ENCODE peak calls at places on chromosomes 7 and 10, in nine cellular contexts. P is endothelial cell, N is GM12865, T is cardiac muscle cell, U is brain microvascular endothelial cell, G is IMR-90, F is GM06990, R is fibroblast of pulmonary artery, W is HCT116. V is an unnamed sample.

GRCh38 chr10:80684217-80684616 is 146.5 kb downstream of the SH2D4B start:
- DNase-seq in R (peak; percentile 60), P (no peak), F (no peak), U (peak; percentile 2), N (peak; percentile 51), W (peak; percentile 70), T (peak; percentile 28), G (peak; percentile 22), V (no peak)

GRCh38 chr10:35934637-35934995 is 292.5 kb upstream of the FZD8 start:
- DNase-seq in P (no peak), F (no peak), T (no peak), U (no peak), R (no peak), N (peak; percentile 5), G (no peak), W (no peak), V (no peak)

GRCh38 chr7:121329460-121330052 is 756 bp downstream of the WNT16 start:
- DNase-seq in N (peak; percentile 54), W (no peak), P (peak; percentile 40), G (no peak), R (no peak), F (peak; percentile 42), U (no peak), T (no peak), V (no peak)

GRCh38 chr10:85012305-85012704 is 683.9 kb downstream of the CCSER2 start:
- DNase-seq in F (no peak), P (no peak), W (no peak), U (no peak), G (no peak), R (no peak), N (no peak), T (no peak), V (no peak)

GRCh38 chr10:128095023-128095752 is 31.0 kb downstream of the MKI67 start:
- DNase-seq in W (peak; percentile 12), F (peak; percentile 51), P (no peak), T (no peak), U (no peak), N (peak; percentile 34), G (no peak), R (no peak), V (no peak)

GRCh38 chr10:122310311-122311050 is 39.4 kb downstream of the BTBD16 start:
- DNase-seq in P (peak; percentile 15), U (peak; percentile 38), F (no peak), W (no peak), N (no peak), T (peak; percentile 29), R (peak; percentile 22), G (no peak), V (no peak)

GRCh38 chr10:58209669-58210068 is 58.0 kb downstream of the IPMK start:
- DNase-seq in P (no peak), W (no peak), F (no peak), T (peak; percentile 18), G (peak; percentile 11), R (peak; percentile 10), U (peak; percentile 5), N (no peak), V (no peak)

GRCh38 chr10:47107226-47107625 is 192.8 kb upstream of the GDF10 start:
- DNase-seq in T (no peak), U (no peak), G (no peak), F (no peak), P (no peak), W (no peak), N (no peak), R (no peak), V (no peak)

GRCh38 chr7:84291756-84292155 is 97.2 kb upstream of the SEMA3A start:
- DNase-seq in R (no peak), N (no peak), F (no peak), U (no peak), G (no peak), W (no peak), T (no peak), P (no peak), V (no peak)

GRCh38 chr10:132764108-132764507 is 21.8 kb downstream of the NKX6-2 start:
- DNase-seq in N (no peak), U (no peak), P (no peak), R (no peak), T (no peak), F (no peak), W (no peak), G (no peak), V (no peak)

GRCh38 chr10:78033623-78034470 is at the start of gene RPS24:
- DNase-seq in F (peak; percentile 98), T (peak; percentile 99), W (peak; percentile 97), G (peak; percentile 98), N (peak; percentile 98), R (peak; percentile 98), P (peak; percentile 95), U (peak; percentile 97), V (peak; percentile 94)
- TF ChIP-seq CTCF in F (no peak), T (no peak), W (no peak), G (no peak), N (no peak), R (no peak), P (no peak), U (no peak), V (no peak)

DNA sequence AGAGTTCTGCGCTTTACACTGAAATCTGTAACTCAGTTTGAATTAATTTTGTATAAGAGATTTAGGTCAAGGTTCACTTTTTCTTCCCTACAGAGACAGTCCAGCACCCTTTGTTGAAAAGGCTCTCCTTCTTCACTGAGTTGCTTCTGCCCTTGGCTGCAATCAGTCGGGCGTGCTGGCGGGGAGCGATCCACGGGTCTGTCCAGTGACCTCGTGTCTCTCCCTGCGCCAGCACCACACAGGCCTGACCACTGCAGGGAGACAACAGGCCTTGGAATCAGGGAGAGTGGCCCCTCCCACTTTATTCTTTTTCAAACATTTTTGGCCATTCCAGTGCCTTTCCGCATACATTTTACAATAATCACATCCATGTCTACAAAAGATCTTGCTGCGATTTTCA is 66.9 kb downstream of the AMZ1 start:
- DNase-seq in F (no peak), R (no peak), U (no peak), N (no peak), W (no peak), G (no peak), P (no peak), T (no peak), V (no peak)
- TF ChIP-seq CTCF in F (no peak), R (no peak), U (no peak), N (no peak), W (no peak), G (no peak), P (no peak), T (no peak), V (no peak)

DNA sequence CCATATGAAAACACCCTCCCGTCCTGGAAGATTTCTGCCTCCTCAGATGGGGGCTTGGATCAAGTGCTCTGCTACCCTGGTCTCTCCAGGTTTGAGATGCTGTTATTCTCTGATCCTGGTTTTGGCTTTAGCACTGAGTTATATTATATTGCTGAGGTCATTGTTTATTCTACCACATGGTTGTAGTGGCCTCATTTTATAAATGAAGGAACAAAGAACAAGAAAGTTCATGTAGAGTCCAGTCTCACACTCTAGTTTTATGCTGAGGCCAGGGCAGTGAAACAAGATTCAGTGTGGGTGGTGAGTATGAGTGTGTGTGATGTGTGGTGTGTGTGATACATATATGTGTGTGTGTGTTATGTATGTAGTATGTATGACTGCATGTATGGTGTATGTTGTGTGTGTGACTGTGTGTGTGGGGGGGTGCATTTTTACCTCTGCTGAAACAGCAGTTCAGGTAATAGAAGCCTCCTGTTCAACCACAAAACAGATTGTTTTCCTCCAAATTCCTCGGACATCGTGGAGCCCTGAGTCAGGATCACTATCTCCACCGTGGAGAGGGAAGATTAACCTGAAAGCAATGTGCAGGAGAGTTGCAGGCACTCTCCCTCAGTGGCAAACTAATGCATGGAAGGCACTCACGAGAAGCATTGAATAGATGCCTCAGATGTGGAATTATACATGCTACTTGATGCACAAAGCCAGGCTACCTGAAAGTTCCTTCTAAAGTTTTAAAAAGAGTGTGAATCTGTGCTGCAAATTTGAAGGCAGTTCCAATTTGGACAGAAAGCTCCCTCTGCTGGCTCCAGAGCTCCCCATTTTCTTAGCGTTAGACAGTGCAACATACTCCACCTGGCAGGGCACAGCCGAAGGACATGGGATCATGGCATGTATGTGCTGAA is 80.6 kb downstream of the C7orf25 start:
- DNase-seq in R (peak; percentile 62), N (peak; percentile 4), T (peak; percentile 66), U (peak; percentile 48), F (no peak), W (peak; percentile 7), G (peak; percentile 44), P (peak; percentile 28), V (no peak)
- TF ChIP-seq CTCF in R (peak; percentile 84), N (peak; percentile 28), T (peak; percentile 88), U (peak; percentile 84), F (peak; percentile 48), W (peak; percentile 33), G (peak; percentile 58), P (no peak), V (peak; percentile 84)

GRCh38 chr7:22460363-22460988 is 39.5 kb downstream of the STEAP1B start:
- DNase-seq in W (no peak), G (no peak), P (no peak), R (no peak), N (no peak), U (no peak), T (no peak), F (no peak), V (no peak)
- TF ChIP-seq CTCF in W (no peak), G (no peak), P (no peak), R (no peak), N (no peak), U (no peak), T (no peak), F (peak; percentile 6), V (no peak)

GRCh38 chr7:1733206-1733907 is 63.3 kb downstream of the ELFN1 start:
- DNase-seq in W (no peak), F (no peak), P (no peak), G (no peak), T (no peak), U (no peak), N (no peak), R (no peak), V (no peak)
- TF ChIP-seq CTCF in W (no peak), F (no peak), P (no peak), G (no peak), T (no peak), U (no peak), N (no peak), R (no peak), V (no peak)

GRCh38 chr7:142908921-142909870 is 23.7 kb upstream of the TRPV6 start:
- DNase-seq in W (peak; percentile 18), G (no peak), T (peak; percentile 10), F (no peak), P (peak; percentile 12), R (no peak), N (peak; percentile 29), U (no peak), V (no peak)
- TF ChIP-seq CTCF in W (peak; percentile 43), G (no peak), T (peak; percentile 14), F (peak; percentile 55), P (no peak), R (peak; percentile 13), N (peak; percentile 32), U (no peak), V (no peak)

DNA sequence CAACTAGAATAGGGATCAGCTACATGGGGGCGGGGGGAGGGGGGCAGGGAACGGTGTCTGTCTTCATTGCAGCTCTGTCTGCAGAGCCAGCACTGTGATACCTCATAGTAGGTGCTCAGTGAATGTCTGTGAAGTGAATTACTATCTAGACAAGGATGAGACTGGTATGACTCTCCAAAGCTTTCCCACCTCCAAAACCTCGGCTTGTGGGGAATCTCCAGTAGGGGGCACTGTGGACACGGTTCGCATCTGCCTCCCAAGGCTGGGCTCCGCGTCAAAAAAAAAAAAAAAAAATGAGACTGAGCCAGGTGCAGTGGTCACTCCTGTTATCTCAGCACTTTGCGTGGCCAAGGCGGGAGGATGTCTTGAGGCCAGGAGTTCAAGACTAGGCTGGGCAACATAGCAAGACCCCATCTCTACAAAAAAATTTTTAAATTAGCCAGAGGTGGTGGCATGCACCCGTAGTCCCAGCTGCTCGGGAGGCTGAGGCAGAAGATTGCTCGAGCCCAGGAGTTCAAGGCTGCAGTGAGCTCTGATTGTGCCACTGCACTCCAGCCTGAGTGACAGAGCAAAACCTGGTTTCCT is 9.6 kb downstream of the TRIM56 start:
- DNase-seq in T (peak; percentile 79), F (no peak), N (peak; percentile 47), R (peak; percentile 81), W (no peak), G (peak; percentile 67), P (peak; percentile 60), U (peak; percentile 68), V (no peak)
- TF ChIP-seq CTCF in T (peak; percentile 83), F (peak; percentile 50), N (peak; percentile 46), R (peak; percentile 80), W (no peak), G (peak; percentile 80), P (peak; percentile 74), U (peak; percentile 88), V (peak; percentile 74)

V was measured in AG09319.